ENCODE peak calls at places on chromosomes 3 and 15, in four cellular contexts. One of them, this sample, is unnamed. For H3K27me3, the result is how much of the 10 kb centered on the place peaks cover.

GRCh38 chr3:38219609-38220197 is 45.9 kb upstream of the SLC22A13 start:
- DNase-seq in gastrocnemius medialis: no peak
- DNase-seq in MM.1S: no peak
- DNase-seq in transverse colon: no peak
- DNase-seq in this sample: no peak

GRCh38 chr3:105647047-105647446 is 221.8 kb downstream of the CBLB start:
- DNase-seq in gastrocnemius medialis: no peak
- DNase-seq in MM.1S: no peak
- DNase-seq in transverse colon: no peak
- DNase-seq in this sample: no peak

GRCh38 chr3:148146947-148147346 is 550.8 kb upstream of the AGTR1 start:
- DNase-seq in gastrocnemius medialis: no peak
- DNase-seq in MM.1S: no peak
- DNase-seq in transverse colon: no peak
- DNase-seq in this sample: no peak

GRCh38 chr3:120506828-120507774 is 56.3 kb upstream of the FSTL1 start:
- DNase-seq in gastrocnemius medialis: no peak
- DNase-seq in MM.1S: no peak
- DNase-seq in transverse colon: peak
- DNase-seq in this sample: no peak

GRCh38 chr3:179956416-179956830 is 80.3 kb downstream of the PEX5L start:
- DNase-seq in gastrocnemius medialis: no peak
- DNase-seq in MM.1S: peak
- DNase-seq in transverse colon: no peak
- DNase-seq in this sample: no peak

GRCh38 chr3:172153335-172153861 is 114.0 kb downstream of the FNDC3B start:
- DNase-seq in gastrocnemius medialis: peak
- DNase-seq in MM.1S: no peak
- DNase-seq in transverse colon: peak
- DNase-seq in this sample: no peak

GRCh38 chr3:126342211-126342610 is 15.0 kb downstream of the KLF15 start:
- DNase-seq in gastrocnemius medialis: no peak
- DNase-seq in MM.1S: no peak
- DNase-seq in transverse colon: peak
- DNase-seq in this sample: no peak

GRCh38 chr3:67531149-67532101 is 123.0 kb downstream of the SUCLG2 start:
- DNase-seq in gastrocnemius medialis: no peak
- DNase-seq in MM.1S: no peak
- DNase-seq in transverse colon: no peak
- DNase-seq in this sample: no peak

GRCh38 chr15:92611995-92612745 is 43.4 kb downstream of the FAM174B start:
- DNase-seq in gastrocnemius medialis: no peak
- DNase-seq in MM.1S: no peak
- DNase-seq in transverse colon: no peak
- DNase-seq in this sample: no peak

GRCh38 chr3:86245360-86245759 is 745.6 kb downstream of the VGLL3 start:
- DNase-seq in gastrocnemius medialis: no peak
- DNase-seq in MM.1S: peak
- DNase-seq in transverse colon: no peak
- DNase-seq in this sample: no peak

GRCh38 chr15:41512512-41513281 is 930 bp downstream of the LTK start:
- DNase-seq in gastrocnemius medialis: no peak
- DNase-seq in MM.1S: no peak
- DNase-seq in transverse colon: peak
- DNase-seq in this sample: no peak

GRCh38 chr15:99143230-99143629 is 38.4 kb downstream of the SYNM start:
- DNase-seq in gastrocnemius medialis: no peak
- DNase-seq in MM.1S: no peak
- DNase-seq in transverse colon: no peak
- DNase-seq in this sample: no peak

GRCh38 chr15:40949756-40950207 is 3.5 kb upstream of the CHAC1 start:
- DNase-seq in gastrocnemius medialis: no peak
- DNase-seq in MM.1S: no peak
- DNase-seq in transverse colon: peak
- DNase-seq in this sample: no peak

GRCh38 chr15:76991048-76991447 is 3.9 kb upstream of the PSTPIP1 start:
- DNase-seq in gastrocnemius medialis: no peak
- DNase-seq in MM.1S: no peak
- DNase-seq in transverse colon: no peak
- DNase-seq in this sample: no peak

GRCh38 chr3:71109241-71109976 is 474.1 kb downstream of the FOXP1 start:
- DNase-seq in gastrocnemius medialis: no peak
- DNase-seq in MM.1S: no peak
- DNase-seq in transverse colon: no peak
- DNase-seq in this sample: no peak
- H3K4me3 ChIP-seq in gastrocnemius medialis: no peak
- H3K4me3 ChIP-seq in MM.1S: no peak
- H3K4me3 ChIP-seq in transverse colon: no peak
- H3K4me3 ChIP-seq in this sample: no peak

GRCh38 chr3:10970306-10970979 is 22.1 kb upstream of the SLC6A1 start:
- DNase-seq in gastrocnemius medialis: no peak
- DNase-seq in MM.1S: no peak
- DNase-seq in transverse colon: no peak
- DNase-seq in this sample: no peak
- H3K27me3 ChIP-seq in gastrocnemius medialis: under half
- H3K27me3 ChIP-seq in MM.1S: under half
- H3K27me3 ChIP-seq in transverse colon: under half
- H3K27me3 ChIP-seq in this sample: under half

GRCh38 chr3:146268535-146269219 is 17.8 kb upstream of the PLSCR4 start:
- DNase-seq in gastrocnemius medialis: no peak
- DNase-seq in MM.1S: no peak
- DNase-seq in transverse colon: no peak
- DNase-seq in this sample: no peak

GRCh38 chr3:146256851-146257486 is 6.1 kb upstream of the PLSCR4 start:
- DNase-seq in gastrocnemius medialis: no peak
- DNase-seq in MM.1S: no peak
- DNase-seq in transverse colon: no peak
- DNase-seq in this sample: peak

GRCh38 chr3:146259880-146260589 is 9.1 kb upstream of the PLSCR4 start:
- DNase-seq in gastrocnemius medialis: no peak
- DNase-seq in MM.1S: no peak
- DNase-seq in transverse colon: no peak
- DNase-seq in this sample: no peak

GRCh38 chr3:146265720-146266119 is 14.8 kb upstream of the PLSCR4 start:
- DNase-seq in gastrocnemius medialis: no peak
- DNase-seq in MM.1S: no peak
- DNase-seq in transverse colon: no peak
- DNase-seq in this sample: no peak

GRCh38 chr3:146262711-146263110 is 11.8 kb upstream of the PLSCR4 start:
- DNase-seq in gastrocnemius medialis: no peak
- DNase-seq in MM.1S: no peak
- DNase-seq in transverse colon: no peak
- DNase-seq in this sample: no peak
- H3K27ac ChIP-seq in gastrocnemius medialis: no peak
- H3K27ac ChIP-seq in MM.1S: no peak
- H3K27ac ChIP-seq in transverse colon: no peak
- H3K27ac ChIP-seq in this sample: no peak

DNA sequence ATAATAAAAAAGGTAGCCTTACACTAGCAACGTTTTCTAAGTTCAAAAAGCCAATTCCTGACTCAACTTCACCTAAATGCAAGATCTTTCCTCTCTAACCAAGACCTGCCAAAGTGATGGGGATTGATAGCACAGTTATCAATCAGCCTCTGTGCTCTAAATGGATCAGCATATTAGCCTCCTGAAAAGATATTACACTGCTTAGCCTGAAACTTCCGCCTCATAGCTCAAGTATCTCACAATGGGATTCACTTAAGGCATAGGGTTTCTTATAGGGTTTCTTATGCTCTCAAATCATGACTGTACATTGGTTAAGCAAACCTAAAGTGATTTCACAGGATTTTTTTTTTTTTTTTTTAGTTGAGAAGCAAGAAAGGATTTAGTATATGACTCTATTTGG is 439 bp upstream of the SLC9A9 start:
- DNase-seq in gastrocnemius medialis: no peak
- DNase-seq in MM.1S: no peak
- DNase-seq in transverse colon: no peak
- DNase-seq in this sample: no peak
- H3K4me3 ChIP-seq in gastrocnemius medialis: peak
- H3K4me3 ChIP-seq in MM.1S: peak
- H3K4me3 ChIP-seq in transverse colon: no peak
- H3K4me3 ChIP-seq in this sample: no peak

GRCh38 chr15:70187331-70187730 is 89.6 kb upstream of the TLE3 start:
- DNase-seq in gastrocnemius medialis: no peak
- DNase-seq in MM.1S: no peak
- DNase-seq in transverse colon: no peak
- DNase-seq in this sample: no peak
- H3K27me3 ChIP-seq in gastrocnemius medialis: under half
- H3K27me3 ChIP-seq in MM.1S: under half
- H3K27me3 ChIP-seq in transverse colon: under half
- H3K27me3 ChIP-seq in this sample: under half

This sample was measured in iPS DF 6.9.